ENCODE peak calls at places on chromosomes 11 and 22, in four cellular contexts. One of them, this sample, is unnamed.

GRCh38 chr11:130513132-130513531 is 64.7 kb downstream of the ADAMTS15 start:
- DNase-seq in neural crest cell: no peak
- DNase-seq in GM20000: no peak
- DNase-seq in foreskin fibroblast: peak; percentile 88
- DNase-seq in this sample: peak; percentile 16

GRCh38 chr11:35623708-35624168 is 5.5 kb downstream of the FJX1 start:
- DNase-seq in neural crest cell: no peak
- DNase-seq in GM20000: no peak
- DNase-seq in foreskin fibroblast: peak; percentile 78
- DNase-seq in this sample: peak; percentile 56

GRCh38 chr22:38655532-38656255 is 498 bp downstream of the FAM227A start:
- DNase-seq in foreskin fibroblast: peak; percentile 35
- DNase-seq in GM20000: peak; percentile 19
- DNase-seq in neural crest cell: no peak
- DNase-seq in this sample: no peak

GRCh38 chr11:113404859-113405430 is 17.4 kb downstream of the ANKK1 start:
- DNase-seq in neural crest cell: no peak
- DNase-seq in foreskin fibroblast: no peak
- DNase-seq in GM20000: no peak
- DNase-seq in this sample: no peak

GRCh38 chr22:19706661-19707151 is 7.6 kb upstream of the SEPTIN5 start:
- DNase-seq in neural crest cell: no peak
- DNase-seq in foreskin fibroblast: no peak
- DNase-seq in GM20000: no peak
- DNase-seq in this sample: no peak

GRCh38 chr22:35315141-35315854 is 15.6 kb downstream of the TOM1 start:
- DNase-seq in neural crest cell: no peak
- DNase-seq in GM20000: no peak
- DNase-seq in foreskin fibroblast: no peak
- DNase-seq in this sample: no peak

GRCh38 chr11:60887531-60887930 is 18.9 kb downstream of the PRPF19 start:
- DNase-seq in foreskin fibroblast: peak; percentile 77
- DNase-seq in neural crest cell: no peak
- DNase-seq in GM20000: peak; percentile 38
- DNase-seq in this sample: peak; percentile 53

GRCh38 chr11:112297248-112297866 is 36.7 kb upstream of the PLET1 start:
- DNase-seq in neural crest cell: no peak
- DNase-seq in GM20000: no peak
- DNase-seq in foreskin fibroblast: no peak
- DNase-seq in this sample: no peak

GRCh38 chr11:134252539-134253188 is 488 bp downstream of the THYN1 start:
- DNase-seq in foreskin fibroblast: peak; percentile 69
- DNase-seq in neural crest cell: peak; percentile 20
- DNase-seq in GM20000: peak; percentile 40
- DNase-seq in this sample: peak; percentile 47

DNA sequence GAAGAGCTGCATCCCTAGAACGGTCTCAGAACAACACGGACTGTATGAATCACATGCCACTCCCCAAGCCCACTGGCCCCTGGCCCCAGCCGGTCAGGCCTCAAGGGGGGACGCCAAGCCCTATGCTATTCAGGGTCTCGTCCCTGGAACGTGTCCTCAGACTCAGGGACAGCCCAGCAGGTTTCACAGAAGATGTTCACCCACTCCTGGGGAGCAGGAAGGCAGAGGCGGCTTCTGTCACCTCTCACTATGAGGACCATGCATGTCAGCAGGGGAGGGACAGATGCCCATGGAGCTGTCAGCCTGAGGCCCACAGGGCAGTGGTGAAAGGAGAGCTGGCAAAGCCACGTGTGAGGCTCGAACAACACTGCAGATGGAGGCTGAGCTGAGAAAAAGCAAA is 192.0 kb downstream of the SHANK2 start:
- DNase-seq in foreskin fibroblast: no peak
- DNase-seq in neural crest cell: no peak
- DNase-seq in GM20000: no peak
- DNase-seq in this sample: no peak
- TF ChIP-seq CTCF in foreskin fibroblast: no peak
- TF ChIP-seq CTCF in neural crest cell: no peak
- TF ChIP-seq CTCF in GM20000: no peak
- TF ChIP-seq CTCF in this sample: no peak

GRCh38 chr11:27696112-27696511 is 4.1 kb downstream of the BDNF start:
- DNase-seq in foreskin fibroblast: peak; percentile 61
- DNase-seq in neural crest cell: no peak
- DNase-seq in GM20000: no peak
- DNase-seq in this sample: peak; percentile 49
- TF ChIP-seq CTCF in foreskin fibroblast: no peak
- TF ChIP-seq CTCF in neural crest cell: no peak
- TF ChIP-seq CTCF in GM20000: no peak
- TF ChIP-seq CTCF in this sample: no peak

DNA sequence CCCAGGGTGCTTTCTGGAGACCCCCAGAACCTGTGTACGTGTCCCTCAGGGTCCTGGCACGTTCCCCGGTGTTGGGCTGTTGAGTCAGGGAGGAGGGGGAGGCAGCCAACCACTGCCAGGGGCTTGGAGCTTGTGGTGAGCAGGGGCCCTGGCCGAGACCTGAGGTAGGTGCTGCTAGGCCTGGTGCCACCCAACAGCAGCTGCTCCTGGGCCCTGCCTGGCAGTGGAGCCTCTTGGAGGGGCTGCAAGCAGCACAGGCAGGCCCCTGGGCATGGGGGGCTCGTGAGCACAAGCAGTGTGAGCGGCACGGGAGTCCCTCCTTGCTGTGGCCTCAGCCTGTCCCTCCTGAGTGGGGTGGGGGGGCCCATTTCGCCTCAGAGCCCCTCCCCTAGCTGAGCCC is 7.2 kb upstream of the SELENOO start:
- DNase-seq in GM20000: no peak
- DNase-seq in neural crest cell: no peak
- DNase-seq in foreskin fibroblast: no peak
- DNase-seq in this sample: no peak
- TF ChIP-seq CTCF in GM20000: no peak
- TF ChIP-seq CTCF in neural crest cell: no peak
- TF ChIP-seq CTCF in foreskin fibroblast: no peak
- TF ChIP-seq CTCF in this sample: no peak

GRCh38 chr11:66457826-66458225 is 8.9 kb upstream of the PELI3 start:
- DNase-seq in neural crest cell: no peak
- DNase-seq in GM20000: no peak
- DNase-seq in foreskin fibroblast: no peak
- DNase-seq in this sample: no peak
- TF ChIP-seq CTCF in neural crest cell: no peak
- TF ChIP-seq CTCF in GM20000: no peak
- TF ChIP-seq CTCF in foreskin fibroblast: no peak
- TF ChIP-seq CTCF in this sample: no peak

GRCh38 chr11:110992481-110992880 is 253.0 kb upstream of the POU2AF2 start:
- DNase-seq in foreskin fibroblast: no peak
- DNase-seq in GM20000: no peak
- DNase-seq in neural crest cell: no peak
- DNase-seq in this sample: no peak

GRCh38 chr11:110988731-110989130 is 256.8 kb upstream of the POU2AF2 start:
- DNase-seq in foreskin fibroblast: no peak
- DNase-seq in neural crest cell: no peak
- DNase-seq in GM20000: no peak
- DNase-seq in this sample: no peak

GRCh38 chr11:110990316-110990715 is 255.2 kb upstream of the POU2AF2 start:
- DNase-seq in foreskin fibroblast: no peak
- DNase-seq in GM20000: no peak
- DNase-seq in neural crest cell: no peak
- DNase-seq in this sample: no peak

GRCh38 chr11:110991621-110992355 is 253.7 kb upstream of the POU2AF2 start:
- DNase-seq in foreskin fibroblast: peak; percentile 93
- DNase-seq in GM20000: no peak
- DNase-seq in neural crest cell: no peak
- DNase-seq in this sample: no peak

GRCh38 chr11:110989734-110990133 is 255.8 kb upstream of the POU2AF2 start:
- DNase-seq in neural crest cell: no peak
- DNase-seq in GM20000: no peak
- DNase-seq in foreskin fibroblast: peak; percentile 92
- DNase-seq in this sample: no peak
- TF ChIP-seq CTCF in neural crest cell: no peak
- TF ChIP-seq CTCF in GM20000: no peak
- TF ChIP-seq CTCF in foreskin fibroblast: no peak
- TF ChIP-seq CTCF in this sample: no peak

DNA sequence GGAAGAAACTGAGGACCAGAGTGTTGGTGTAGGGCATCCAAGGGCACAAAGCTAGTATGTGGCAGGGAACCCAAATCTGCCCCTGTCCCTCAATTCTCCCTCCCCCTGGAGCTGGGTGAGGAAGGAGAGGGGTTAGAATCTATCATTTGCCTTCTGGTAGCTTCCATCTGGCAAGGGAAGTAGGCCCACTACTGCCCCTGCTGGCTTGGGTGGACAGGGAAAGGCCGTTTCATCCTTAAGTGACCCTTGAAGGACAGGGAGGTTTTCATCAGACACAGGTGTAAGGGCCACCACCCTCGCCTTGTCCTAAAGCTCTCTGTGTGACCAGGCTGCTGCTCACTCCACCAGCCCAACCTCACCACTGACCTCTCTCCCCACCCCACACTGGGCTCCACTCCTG is 22.1 kb downstream of the NECTIN1 start:
- DNase-seq in foreskin fibroblast: no peak
- DNase-seq in neural crest cell: no peak
- DNase-seq in GM20000: no peak
- DNase-seq in this sample: no peak
- TF ChIP-seq CTCF in foreskin fibroblast: peak; percentile 22
- TF ChIP-seq CTCF in neural crest cell: peak; percentile 36
- TF ChIP-seq CTCF in GM20000: no peak
- TF ChIP-seq CTCF in this sample: peak; percentile 37

GRCh38 chr11:47171057-47171838 is 5.4 kb downstream of the ARFGAP2 start:
- DNase-seq in foreskin fibroblast: no peak
- DNase-seq in GM20000: no peak
- DNase-seq in neural crest cell: no peak
- DNase-seq in this sample: no peak

GRCh38 chr11:47172740-47173139 is 3.9 kb downstream of the ARFGAP2 start:
- DNase-seq in neural crest cell: no peak
- DNase-seq in foreskin fibroblast: no peak
- DNase-seq in GM20000: no peak
- DNase-seq in this sample: no peak

GRCh38 chr11:47175746-47176327 is 842 bp downstream of the ARFGAP2 start:
- DNase-seq in neural crest cell: no peak
- DNase-seq in foreskin fibroblast: no peak
- DNase-seq in GM20000: no peak
- DNase-seq in this sample: no peak

GRCh38 chr11:47176328-47177228 is at the start of gene ARFGAP2:
- DNase-seq in neural crest cell: peak; percentile 90
- DNase-seq in foreskin fibroblast: peak; percentile 99
- DNase-seq in GM20000: peak; percentile 100
- DNase-seq in this sample: peak; percentile 93

GRCh38 chr11:47171856-47172255 is 4.8 kb downstream of the ARFGAP2 start:
- DNase-seq in foreskin fibroblast: no peak
- DNase-seq in GM20000: no peak
- DNase-seq in neural crest cell: no peak
- DNase-seq in this sample: no peak
- TF ChIP-seq CTCF in foreskin fibroblast: no peak
- TF ChIP-seq CTCF in GM20000: no peak
- TF ChIP-seq CTCF in neural crest cell: no peak
- TF ChIP-seq CTCF in this sample: no peak

GRCh38 chr11:77471520-77472234 is 2.2 kb downstream of the PAK1 start:
- DNase-seq in neural crest cell: peak; percentile 32
- DNase-seq in GM20000: peak; percentile 43
- DNase-seq in foreskin fibroblast: no peak
- DNase-seq in this sample: no peak
- TF ChIP-seq CTCF in neural crest cell: peak; percentile 61
- TF ChIP-seq CTCF in GM20000: peak; percentile 21
- TF ChIP-seq CTCF in foreskin fibroblast: no peak
- TF ChIP-seq CTCF in this sample: peak; percentile 46

GRCh38 chr22:27774200-27774599 is 27.4 kb downstream of the MN1 start:
- DNase-seq in neural crest cell: no peak
- DNase-seq in foreskin fibroblast: no peak
- DNase-seq in GM20000: no peak
- DNase-seq in this sample: no peak
- TF ChIP-seq CTCF in neural crest cell: no peak
- TF ChIP-seq CTCF in foreskin fibroblast: no peak
- TF ChIP-seq CTCF in GM20000: no peak
- TF ChIP-seq CTCF in this sample: peak; percentile 15

GRCh38 chr22:37020192-37020479 is 594 bp downstream of the MPST start:
- DNase-seq in foreskin fibroblast: peak; percentile 72
- DNase-seq in GM20000: no peak
- DNase-seq in neural crest cell: no peak
- DNase-seq in this sample: peak; percentile 24

GRCh38 chr22:37018086-37018814 is 997 bp downstream of the TST start:
- DNase-seq in neural crest cell: no peak
- DNase-seq in GM20000: no peak
- DNase-seq in foreskin fibroblast: no peak
- DNase-seq in this sample: no peak

GRCh38 chr22:37018815-37019308 is 385 bp downstream of the TST start:
- DNase-seq in foreskin fibroblast: peak; percentile 75
- DNase-seq in GM20000: no peak
- DNase-seq in neural crest cell: peak; percentile 41
- DNase-seq in this sample: peak; percentile 8

GRCh38 chr22:37021041-37021440 is 1.5 kb downstream of the MPST start:
- DNase-seq in neural crest cell: no peak
- DNase-seq in foreskin fibroblast: no peak
- DNase-seq in GM20000: no peak
- DNase-seq in this sample: no peak

GRCh38 chr22:37019309-37020191 is at the start of the genes MPST and TST:
- DNase-seq in GM20000: peak; percentile 95
- DNase-seq in foreskin fibroblast: peak; percentile 86
- DNase-seq in neural crest cell: peak; percentile 68
- DNase-seq in this sample: peak; percentile 27
- TF ChIP-seq CTCF in GM20000: no peak
- TF ChIP-seq CTCF in foreskin fibroblast: no peak
- TF ChIP-seq CTCF in neural crest cell: peak; percentile 22
- TF ChIP-seq CTCF in this sample: peak; percentile 11